ENCODE peak calls at places on chromosome 13, in eight cellular contexts. W is activated T-helper 9 cell treated with anti-CD3 and anti-CD28 coated beads, Interleukin-2, amount 50 U/mL, for 16 hours; U is stimulated activated effector memory CD8-positive, alpha-beta T cell treated with anti-CD3 and anti-CD28 coated beads, Interleukin-12 subunit alpha, Interleukin-12 subunit beta, amount 100 ng/mL, for 72 hours; B is heart right ventricle; N is stimulated activated CD4-positive, alpha-beta T cell treated with anti-CD3 and anti-CD28 coated beads, TNF-alpha, amount 100 ng/mL, for 48 hours; C is HT1080; I is dorsolateral prefrontal cortex; L is GM23248. T is an unnamed sample.

GRCh38 chr13:42549555-42549941 is 24.4 kb upstream of the TNFSF11 start:
- DNase-seq in I (no peak), B (no peak), N (no peak), U (no peak), C (no peak), W (no peak), L (no peak), T (no peak)

GRCh38 chr13:58804832-58805231 is 1173.3 kb downstream of the PCDH17 start:
- DNase-seq in C (no peak), N (no peak), B (no peak), W (no peak), L (no peak), I (no peak), U (no peak), T (no peak)

GRCh38 chr13:45447050-45447661 is 17.6 kb upstream of the COG3 start:
- DNase-seq in C (no peak), N (no peak), B (no peak), I (no peak), L (no peak), U (no peak), W (no peak), T (no peak)

GRCh38 chr13:110405597-110406450 is 98.7 kb downstream of the COL4A2 start:
- DNase-seq in C (peak; percentile 75), B (no peak), I (no peak), N (no peak), U (no peak), L (peak; percentile 90), W (no peak), T (no peak)

GRCh38 chr13:64928704-64929499 is 2301.2 kb downstream of the PCDH9 start:
- DNase-seq in W (no peak), U (no peak), B (no peak), N (no peak), C (peak; percentile 84), L (peak; percentile 75), I (no peak), T (no peak)

GRCh38 chr13:33186851-33187250 is 98.7 kb downstream of the STARD13 start:
- DNase-seq in N (no peak), U (no peak), B (no peak), W (no peak), L (peak; percentile 28), I (no peak), C (peak; percentile 94), T (no peak)

GRCh38 chr13:107860284-107860683 is 355.1 kb downstream of the LIG4 start:
- DNase-seq in W (no peak), C (no peak), B (no peak), N (no peak), U (no peak), I (no peak), L (no peak), T (no peak)

GRCh38 chr13:31069808-31070544 is 91.7 kb downstream of the HSPH1 start:
- DNase-seq in U (no peak), L (no peak), I (no peak), B (no peak), W (no peak), C (no peak), N (no peak), T (no peak)

GRCh38 chr13:66532146-66532545 is 698.0 kb downstream of the PCDH9 start:
- DNase-seq in N (no peak), L (no peak), B (no peak), C (peak; percentile 53), U (no peak), I (no peak), W (no peak), T (no peak)

GRCh38 chr13:67075239-67075638 is 154.9 kb downstream of the PCDH9 start:
- DNase-seq in L (no peak), N (no peak), U (no peak), W (no peak), B (no peak), I (no peak), C (peak; percentile 15), T (no peak)

GRCh38 chr13:74210693-74211393 is 76.6 kb upstream of the KLF12 start:
- DNase-seq in N (no peak), I (no peak), U (no peak), C (peak; percentile 93), W (no peak), L (peak; percentile 98), B (no peak), T (no peak)